ENCODE peak calls at places on chromosomes 4 and X, in eight cellular contexts. M is HCT116; W is heart left ventricle; D is fibroblast of the aortic adventitia; F is CD8-positive, alpha-beta T cell; V is PC-9; U is tibial nerve; R is HFF-Myc. K is an unnamed sample.

GRCh38 chr4:150960818-150961217 is 54.3 kb downstream of the LRBA start:
- DNase-seq in M (no peak), W (no peak), D (no peak), F (no peak), V (no peak), U (no peak), R (no peak), K (peak)

GRCh38 chrX:115948018-115948923 is 222.3 kb upstream of the AGTR2 start:
- DNase-seq in M (no peak), W (no peak), D (no peak), F (no peak), V (peak), U (no peak), R (no peak), K (no peak)

GRCh38 chr4:7757501-7758443 is 181.9 kb downstream of the AFAP1 start:
- DNase-seq in M (no peak), W (peak), D (no peak), F (no peak), V (no peak), U (no peak), R (no peak), K (no peak)

GRCh38 chrX:148929686-148930085 is 429.3 kb downstream of the AFF2 start:
- DNase-seq in M (no peak), W (no peak), D (peak), F (no peak), V (no peak), U (no peak), R (no peak), K (peak)

GRCh38 chr4:8110071-8110986 is 48.3 kb downstream of the ABLIM2 start:
- DNase-seq in M (no peak), W (peak), D (no peak), F (no peak), V (peak), U (no peak), R (no peak), K (no peak)

GRCh38 chr4:82588871-82589270 is 27.1 kb upstream of the TMEM150C start:
- DNase-seq in M (no peak), W (no peak), D (no peak), F (no peak), V (no peak), U (no peak), R (no peak), K (no peak)

GRCh38 chr4:175090116-175090515 is 172.0 kb downstream of the ADAM29 start:
- DNase-seq in M (no peak), W (no peak), D (no peak), F (no peak), V (peak), U (no peak), R (no peak), K (no peak)

GRCh38 chrX:8191022-8191421 is 20.0 kb upstream of the VCX2 start:
- DNase-seq in M (no peak), W (no peak), D (no peak), F (no peak), V (peak), U (no peak), R (no peak), K (no peak)

GRCh38 chr4:52892880-52893279 is 30.8 kb downstream of the RASL11B start:
- DNase-seq in M (no peak), W (no peak), D (no peak), F (no peak), V (no peak), U (no peak), R (no peak), K (peak)

GRCh38 chrX:40651620-40652223 is 4.4 kb upstream of the CXorf38 start:
- DNase-seq in M (peak), W (no peak), D (peak), F (peak), V (no peak), U (peak), R (peak), K (peak)

GRCh38 chrX:40652664-40653063 is 5.3 kb upstream of the CXorf38 start:
- DNase-seq in M (no peak), W (no peak), D (no peak), F (no peak), V (no peak), U (no peak), R (no peak), K (no peak)

GRCh38 chrX:40647307-40648197 is at the start of gene CXorf38:
- DNase-seq in M (peak), W (peak), D (peak), F (peak), V (peak), U (peak), R (peak), K (peak)

DNA sequence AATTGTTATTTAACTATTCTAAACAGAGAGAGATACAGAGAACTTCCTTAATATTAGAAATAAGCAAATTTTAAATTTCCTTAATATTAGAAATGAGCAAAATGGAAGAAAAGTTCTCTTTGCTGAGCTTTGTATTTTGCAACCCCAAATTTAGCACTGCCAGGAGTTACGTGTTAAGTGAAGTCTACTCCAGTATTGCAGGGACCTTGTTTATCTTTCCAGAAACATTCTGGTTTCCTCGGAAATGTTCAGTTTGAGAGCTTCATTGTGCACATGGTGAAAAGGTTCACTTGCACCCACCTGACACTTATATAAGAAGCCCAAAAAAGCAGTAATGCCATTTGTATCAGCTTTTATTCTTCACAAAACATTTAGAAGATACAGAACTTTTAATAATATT is 6.2 kb upstream of the CXorf38 start:
- DNase-seq in M (no peak), W (no peak), D (no peak), F (no peak), V (no peak), U (no peak), R (no peak), K (no peak)
- H3K4me3 ChIP-seq in M (no peak), W (no peak), D (no peak), F (no peak), V (no peak), U (no peak), R (no peak), K (no peak)

DNA sequence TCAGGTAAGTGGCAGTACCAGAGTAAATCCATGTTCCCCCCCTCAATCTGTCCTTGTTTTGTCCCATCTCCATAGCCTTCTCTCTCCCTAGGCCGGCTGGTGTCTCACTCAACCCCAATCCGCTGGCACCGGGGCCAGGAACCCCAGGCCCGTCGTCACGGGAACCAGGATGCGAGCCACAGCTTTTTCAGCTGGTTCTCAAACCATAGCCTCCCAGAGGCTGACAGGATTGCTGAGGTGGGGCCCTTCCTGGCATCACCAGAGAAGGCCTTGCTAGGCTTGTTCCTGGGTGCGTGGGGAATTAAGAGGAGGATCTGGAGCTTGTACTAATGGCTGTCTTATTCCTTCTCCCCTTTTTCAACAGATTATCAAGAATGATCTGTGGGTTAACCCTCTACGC is 2.7 kb downstream of the TSPYL2 start:
- DNase-seq in M (no peak), W (no peak), D (no peak), F (no peak), V (no peak), U (no peak), R (no peak), K (no peak)
- TF ChIP-seq CTCF in M (no peak), W (no peak), D (no peak), F (no peak), V (no peak), U (no peak), R (no peak), K (no peak)

GRCh38 chr4:129968366-129968765 is 872.4 kb downstream of the C4orf33 start:
- DNase-seq in M (no peak), W (no peak), D (no peak), F (no peak), V (no peak), U (no peak), R (no peak), K (no peak)

GRCh38 chr4:129972257-129972656 is 876.3 kb downstream of the C4orf33 start:
- DNase-seq in M (peak), W (no peak), D (no peak), F (no peak), V (no peak), U (no peak), R (no peak), K (no peak)

GRCh38 chr4:129966175-129966574 is 870.2 kb downstream of the C4orf33 start:
- DNase-seq in M (no peak), W (no peak), D (no peak), F (no peak), V (no peak), U (no peak), R (no peak), K (no peak)

GRCh38 chr4:129971419-129971818 is 875.5 kb downstream of the C4orf33 start:
- DNase-seq in M (no peak), W (no peak), D (no peak), F (no peak), V (no peak), U (no peak), R (no peak), K (no peak)

GRCh38 chr4:129968778-129969177 is 872.8 kb downstream of the C4orf33 start:
- DNase-seq in M (no peak), W (no peak), D (no peak), F (no peak), V (no peak), U (no peak), R (no peak), K (no peak)
- H3K4me3 ChIP-seq in M (no peak), W (no peak), D (no peak), F (no peak), V (no peak), U (no peak), R (no peak), K (no peak)

GRCh38 chr4:1777822-1778641 is 15.1 kb upstream of the FGFR3 start:
- DNase-seq in M (no peak), W (no peak), D (peak), F (no peak), V (peak), U (no peak), R (no peak), K (peak)
- TF ChIP-seq CTCF in M (no peak), W (no peak), D (no peak), F (no peak), V (no peak), U (no peak), R (no peak), K (peak)

GRCh38 chrX:2485789-2486345 is 14.9 kb downstream of the DHRSX start:
- DNase-seq in M (no peak), W (no peak), D (no peak), F (no peak), V (no peak), U (no peak), R (no peak), K (no peak)

GRCh38 chrX:2486476-2487133 is 14.2 kb downstream of the DHRSX start:
- DNase-seq in M (no peak), W (no peak), D (no peak), F (no peak), V (no peak), U (no peak), R (no peak), K (no peak)

GRCh38 chrX:2484721-2485459 is 15.9 kb downstream of the DHRSX start:
- DNase-seq in M (no peak), W (no peak), D (peak), F (no peak), V (no peak), U (no peak), R (no peak), K (peak)

GRCh38 chrX:2484232-2484631 is 16.5 kb downstream of the DHRSX start:
- DNase-seq in M (no peak), W (no peak), D (peak), F (no peak), V (no peak), U (no peak), R (no peak), K (peak)

GRCh38 chrX:2485460-2485753 is 15.4 kb downstream of the DHRSX start:
- DNase-seq in M (no peak), W (no peak), D (peak), F (no peak), V (no peak), U (no peak), R (peak), K (peak)
- H3K4me3 ChIP-seq in M (no peak), W (peak), D (peak), F (no peak), V (no peak), U (peak), R (peak), K (peak)

GRCh38 chr4:1991087-1991486 is 17.7 kb downstream of the NELFA start:
- DNase-seq in M (no peak), W (no peak), D (no peak), F (no peak), V (no peak), U (no peak), R (no peak), K (no peak)
- TF ChIP-seq CTCF in M (no peak), W (no peak), D (no peak), F (no peak), V (no peak), U (no peak), R (no peak), K (no peak)

GRCh38 chr4:3501126-3501824 is 30.9 kb downstream of the LRPAP1 start:
- DNase-seq in M (no peak), W (no peak), D (no peak), F (no peak), V (no peak), U (no peak), R (no peak), K (no peak)
- H3K4me3 ChIP-seq in M (no peak), W (no peak), D (no peak), F (no peak), V (no peak), U (no peak), R (no peak), K (no peak)

DNA sequence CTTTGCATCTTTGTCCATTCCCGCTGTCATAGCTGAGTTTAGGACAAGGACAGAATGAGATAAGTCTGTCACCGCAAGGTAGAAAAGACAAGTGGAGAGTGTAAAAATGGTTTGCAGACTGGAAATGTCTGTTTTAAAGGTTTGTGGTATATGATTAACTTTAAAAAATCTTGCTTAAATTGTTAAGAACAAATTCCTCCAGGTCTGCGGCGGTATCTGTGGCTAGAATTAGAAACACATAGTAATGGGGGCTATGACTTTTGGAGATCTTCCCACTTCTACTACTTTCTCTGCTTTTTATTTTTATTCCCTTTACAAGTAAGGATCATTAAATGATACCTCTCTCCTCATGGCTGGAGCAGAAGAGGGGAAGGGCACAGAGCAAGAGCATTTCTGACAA is 92.2 kb downstream of the MID1IP1 start:
- DNase-seq in M (no peak), W (no peak), D (no peak), F (no peak), V (no peak), U (no peak), R (no peak), K (peak)
- TF ChIP-seq CTCF in M (no peak), W (no peak), D (no peak), F (no peak), V (no peak), U (no peak), R (no peak), K (no peak)